ENCODE peak calls at places on chromosomes 5 and 9, in eight cellular contexts. M is right lobe of liver; G is AG09309; U is ovary; H is RWPE1; D is NCI-H345; R is iPS-NIHi11; J is stimulated activated CD4-positive, alpha-beta T cell treated with anti-CD3 and anti-CD28 coated beads, Interleukin-4, amount 100 ng/mL, for 48 hours. P is an unnamed sample.

GRCh38 chr5:20476016-20476415 is 488.0 kb upstream of the CDH18 start:
- DNase-seq in M (no peak), H (no peak), J (no peak), G (no peak), R (no peak), U (no peak), D (no peak), P (no peak)

GRCh38 chr5:163766936-163767670 is 261.7 kb downstream of the MAT2B start:
- DNase-seq in D (no peak), J (no peak), H (no peak), G (no peak), R (no peak), U (no peak), M (no peak), P (no peak)

GRCh38 chr5:93250431-93250830 is 330.6 kb downstream of the NR2F1-AS1 start:
- DNase-seq in D (no peak), U (no peak), H (no peak), M (no peak), R (no peak), J (no peak), G (no peak), P (no peak)

GRCh38 chr5:25550793-25551192 is 906.0 kb upstream of the CDH10 start:
- DNase-seq in U (no peak), M (no peak), J (no peak), H (no peak), G (no peak), D (no peak), R (no peak), P (no peak)

GRCh38 chr5:61790678-61791077 is 458.6 kb downstream of the ZSWIM6 start:
- DNase-seq in M (peak), J (no peak), R (no peak), U (no peak), D (no peak), G (no peak), H (no peak), P (peak)

GRCh38 chr9:136372561-136373299 is 739 bp downstream of the CARD9 start:
- DNase-seq in D (no peak), U (peak), H (peak), R (peak), J (no peak), M (peak), G (no peak), P (peak)

GRCh38 chr5:9474241-9475002 is 71.5 kb downstream of the SEMA5A start:
- DNase-seq in H (no peak), R (no peak), G (no peak), M (no peak), D (no peak), J (no peak), U (no peak), P (no peak)

GRCh38 chr9:79592736-79593493 is 21.1 kb downstream of the TLE4 start:
- DNase-seq in M (no peak), D (no peak), J (no peak), H (no peak), U (no peak), G (no peak), R (no peak), P (no peak)

GRCh38 chr9:120366646-120367019 is 213.3 kb downstream of the CDK5RAP2 start:
- DNase-seq in D (no peak), U (no peak), H (peak), J (no peak), G (peak), R (peak), M (no peak), P (no peak)

GRCh38 chr5:144275329-144275728 is 104.7 kb downstream of the KCTD16 start:
- DNase-seq in R (no peak), J (no peak), M (no peak), U (no peak), G (no peak), D (peak), H (no peak), P (no peak)

GRCh38 chr5:56759521-56759920 is 55.8 kb upstream of the MAP3K1 start:
- DNase-seq in H (no peak), R (no peak), G (no peak), J (no peak), M (no peak), D (no peak), U (peak), P (no peak)

GRCh38 chr5:87769137-87769536 is 356.4 kb upstream of the CCNH start:
- DNase-seq in D (no peak), G (no peak), H (peak), R (no peak), U (no peak), J (no peak), M (no peak), P (no peak)

GRCh38 chr5:52466749-52467148 is 321.0 kb upstream of the ITGA1 start:
- DNase-seq in H (no peak), R (no peak), G (no peak), D (no peak), J (no peak), U (no peak), M (no peak), P (no peak)

GRCh38 chr5:103793595-103794182 is 231.1 kb upstream of the NUDT12 start:
- DNase-seq in G (no peak), U (no peak), H (no peak), R (no peak), D (no peak), M (no peak), J (no peak), P (no peak)

GRCh38 chr5:35129276-35129675 is 81.5 kb upstream of the AGXT2 start:
- DNase-seq in J (no peak), U (no peak), H (peak), R (no peak), M (no peak), D (no peak), G (peak), P (no peak)

GRCh38 chr5:115849258-115849798 is 7.6 kb downstream of the AP3S1 start:
- DNase-seq in D (no peak), H (no peak), J (no peak), M (no peak), U (no peak), G (no peak), R (no peak), P (no peak)

GRCh38 chr9:135641745-135642144 is 2.4 kb upstream of the GLT6D1 start:
- DNase-seq in J (no peak), H (no peak), D (no peak), M (no peak), R (no peak), U (no peak), G (no peak), P (no peak)

GRCh38 chr5:34656700-34657549 is 797 bp downstream of the RAI14 start:
- DNase-seq in M (peak), D (no peak), U (peak), J (no peak), R (peak), G (no peak), H (peak), P (peak)

GRCh38 chr9:6780690-6781089 is 22.9 kb downstream of the KDM4C start:
- DNase-seq in H (no peak), U (no peak), M (no peak), J (no peak), D (no peak), R (no peak), G (no peak), P (no peak)

GRCh38 chr9:96156151-96156550 is 145.8 kb downstream of the HSD17B3 start:
- DNase-seq in J (no peak), D (no peak), M (no peak), G (no peak), H (no peak), R (no peak), U (no peak), P (no peak)

GRCh38 chr5:136738829-136739228 is 373.5 kb upstream of the TRPC7 start:
- DNase-seq in D (no peak), J (no peak), U (no peak), H (no peak), M (no peak), G (no peak), R (no peak), P (no peak)

GRCh38 chr5:103407399-103407798 is 148.8 kb downstream of the MACIR start:
- DNase-seq in U (no peak), H (no peak), J (no peak), M (no peak), G (no peak), R (no peak), D (no peak), P (no peak)

GRCh38 chr5:96096724-96097123 is 135.1 kb upstream of the ELL2 start:
- DNase-seq in U (no peak), G (no peak), H (no peak), J (no peak), R (no peak), D (no peak), M (no peak), P (no peak)

GRCh38 chr5:39441838-39442237 is 17.1 kb upstream of the DAB2 start:
- DNase-seq in D (no peak), M (no peak), J (no peak), G (no peak), R (no peak), U (no peak), H (no peak), P (no peak)

GRCh38 chr5:149271717-149272558 is at the start of gene AFAP1L1:
- DNase-seq in J (no peak), R (peak), H (peak), U (peak), D (peak), M (peak), G (no peak), P (peak)

GRCh38 chr5:59873113-59873512 is 20.4 kb downstream of the PDE4D start:
- DNase-seq in H (no peak), M (no peak), D (no peak), U (no peak), J (no peak), R (no peak), G (peak), P (no peak)

GRCh38 chr9:96141666-96142065 is 160.3 kb downstream of the HSD17B3 start:
- DNase-seq in M (no peak), D (no peak), R (no peak), U (no peak), G (no peak), H (no peak), J (no peak), P (no peak)

GRCh38 chr9:85040141-85040540 is 370.6 kb downstream of the NTRK2 start:
- DNase-seq in J (no peak), R (no peak), D (no peak), U (no peak), H (no peak), M (no peak), G (no peak), P (no peak)

GRCh38 chr5:179287631-179288030 is 57.6 kb downstream of the ADAMTS2 start:
- DNase-seq in H (no peak), G (no peak), D (no peak), R (no peak), M (peak), J (no peak), U (no peak), P (peak)

GRCh38 chr9:112867275-112867991 is 23.2 kb downstream of the SLC46A2 start:
- DNase-seq in U (no peak), M (no peak), D (no peak), G (no peak), J (peak), R (peak), H (peak), P (peak)

GRCh38 chr9:114476891-114477469 is 28.3 kb downstream of the WHRN start:
- DNase-seq in U (no peak), D (no peak), M (no peak), J (no peak), G (no peak), H (no peak), R (no peak), P (no peak)

P was measured in mucosa of descending colon.